ENCODE peak calls at places on chromosomes 12 and 14, in eight cellular contexts. J, R, K, H, P, B, C and G are unnamed samples.

GRCh38 chr14:68740798-68741480 is 51.9 kb downstream of the ZFP36L1 start:
- DNase-seq in H (no peak), C (no peak), J (no peak), P (no peak), R (no peak), B (no peak), K (no peak), G (no peak)

GRCh38 chr14:61334197-61334701 is 12.9 kb downstream of the PRKCH start:
- DNase-seq in P (no peak), B (no peak), J (no peak), K (peak), H (no peak), C (no peak), R (no peak), G (no peak)

GRCh38 chr12:53970451-53970850 is 2.5 kb upstream of the HOXC11 start:
- DNase-seq in P (no peak), R (no peak), H (no peak), B (no peak), C (no peak), K (no peak), J (no peak), G (no peak)

GRCh38 chr12:123597100-123597499 is 4.8 kb upstream of the DDX55 start:
- DNase-seq in R (no peak), K (no peak), H (no peak), J (no peak), C (no peak), B (no peak), P (no peak), G (no peak)

GRCh38 chr12:96121271-96121711 is 72.9 kb upstream of the ELK3 start:
- DNase-seq in B (no peak), R (peak), H (no peak), K (no peak), J (no peak), P (no peak), C (no peak), G (no peak)

GRCh38 chr12:125092872-125093680 is 27.8 kb downstream of the AACS start:
- DNase-seq in K (peak), J (no peak), B (peak), H (no peak), P (no peak), C (no peak), R (peak), G (peak)

GRCh38 chr14:76584271-76584702 is 177.0 kb upstream of the VASH1 start:
- DNase-seq in P (no peak), H (no peak), K (no peak), R (no peak), J (no peak), B (no peak), C (no peak), G (no peak)

GRCh38 chr14:105021656-105022275 is 883 bp upstream of the CDCA4 start:
- DNase-seq in H (no peak), P (no peak), R (peak), J (no peak), K (peak), B (peak), C (no peak), G (no peak)

GRCh38 chr12:52907092-52907810 is 2.4 kb upstream of the KRT8 start:
- DNase-seq in R (peak), K (no peak), C (no peak), B (peak), J (no peak), P (no peak), H (no peak), G (no peak)

GRCh38 chr14:101991336-101991735 is 27.0 kb downstream of the DYNC1H1 start:
- DNase-seq in R (no peak), H (no peak), B (no peak), K (no peak), J (no peak), P (no peak), C (no peak), G (no peak)
- H3K27ac ChIP-seq in R (no peak), H (no peak), B (no peak), K (no peak), J (no peak), P (no peak), C (no peak), G (no peak)

GRCh38 chr12:121715862-121716435 is 3.4 kb downstream of the TMEM120B start:
- DNase-seq in C (no peak), B (no peak), H (no peak), R (no peak), P (no peak), J (no peak), K (no peak), G (no peak)

GRCh38 chr12:121711925-121712461 is 559 bp upstream of the TMEM120B start:
- DNase-seq in P (no peak), J (no peak), B (peak), C (no peak), H (no peak), R (peak), K (peak), G (peak)

GRCh38 chr12:121713257-121714155 is 954 bp downstream of the TMEM120B start:
- DNase-seq in K (peak), J (no peak), C (no peak), H (peak), P (no peak), R (no peak), B (no peak), G (no peak)

GRCh38 chr12:121709478-121709890 is 3.1 kb upstream of the TMEM120B start:
- DNase-seq in R (peak), P (no peak), H (no peak), J (no peak), B (no peak), K (no peak), C (no peak), G (no peak)

GRCh38 chr12:121712462-121713256 is at the start of gene TMEM120B:
- DNase-seq in H (peak), R (peak), P (no peak), K (peak), J (peak), B (peak), C (peak), G (peak)
- H3K27ac ChIP-seq in H (peak), R (peak), P (peak), K (peak), J (peak), B (peak), C (peak), G (peak)

DNA sequence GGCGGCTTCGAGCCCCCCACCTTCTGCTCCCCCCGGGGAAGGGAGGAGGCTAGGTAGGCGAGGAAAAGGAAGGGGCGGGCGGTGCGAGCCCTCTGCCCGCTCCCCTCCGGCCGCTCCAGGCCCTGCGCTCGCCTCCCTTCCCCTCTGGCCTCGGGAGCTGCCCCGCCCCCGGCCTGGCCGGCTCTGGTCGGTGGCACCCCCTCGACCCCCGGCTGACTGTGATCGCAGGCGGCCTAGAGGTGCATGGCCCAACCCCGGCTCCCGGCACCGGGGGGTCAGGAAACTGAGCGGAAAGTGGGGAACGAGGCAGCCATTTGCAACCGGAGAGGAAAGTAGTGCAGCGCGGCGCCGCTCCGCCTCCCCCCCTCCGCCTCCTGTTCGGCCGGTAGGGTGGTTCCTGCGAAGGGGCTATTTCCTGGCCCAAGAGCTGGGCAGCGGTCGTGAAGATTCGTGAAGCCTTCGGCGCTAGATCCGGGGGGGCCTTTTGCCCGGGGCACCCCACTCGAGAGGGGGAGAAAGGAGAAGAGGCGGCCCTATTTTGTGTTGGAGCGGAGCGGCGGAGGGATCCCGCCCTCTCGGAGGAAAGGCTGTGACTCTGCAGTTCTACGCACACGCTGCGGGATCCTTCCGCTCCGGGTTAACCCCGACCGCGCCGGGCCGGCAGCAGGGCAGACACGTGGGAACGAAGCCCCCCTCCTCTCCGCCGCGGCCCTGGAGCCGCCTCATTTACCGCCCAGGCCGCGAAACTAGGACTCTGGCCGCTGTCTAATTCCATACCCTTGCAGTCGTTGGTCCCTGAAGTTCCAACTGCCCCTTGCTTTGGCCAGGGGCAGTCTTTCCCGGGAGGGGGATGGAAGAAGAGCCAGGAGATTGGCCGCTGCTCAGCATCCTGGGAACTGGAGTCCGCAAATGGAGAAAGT is at the start of gene KMT2D:
- DNase-seq in C (peak), R (peak), P (peak), H (peak), K (peak), B (peak), J (peak), G (peak)
- H3K27ac ChIP-seq in C (peak), R (peak), P (peak), H (peak), K (peak), B (peak), J (peak), G (peak)

DNA sequence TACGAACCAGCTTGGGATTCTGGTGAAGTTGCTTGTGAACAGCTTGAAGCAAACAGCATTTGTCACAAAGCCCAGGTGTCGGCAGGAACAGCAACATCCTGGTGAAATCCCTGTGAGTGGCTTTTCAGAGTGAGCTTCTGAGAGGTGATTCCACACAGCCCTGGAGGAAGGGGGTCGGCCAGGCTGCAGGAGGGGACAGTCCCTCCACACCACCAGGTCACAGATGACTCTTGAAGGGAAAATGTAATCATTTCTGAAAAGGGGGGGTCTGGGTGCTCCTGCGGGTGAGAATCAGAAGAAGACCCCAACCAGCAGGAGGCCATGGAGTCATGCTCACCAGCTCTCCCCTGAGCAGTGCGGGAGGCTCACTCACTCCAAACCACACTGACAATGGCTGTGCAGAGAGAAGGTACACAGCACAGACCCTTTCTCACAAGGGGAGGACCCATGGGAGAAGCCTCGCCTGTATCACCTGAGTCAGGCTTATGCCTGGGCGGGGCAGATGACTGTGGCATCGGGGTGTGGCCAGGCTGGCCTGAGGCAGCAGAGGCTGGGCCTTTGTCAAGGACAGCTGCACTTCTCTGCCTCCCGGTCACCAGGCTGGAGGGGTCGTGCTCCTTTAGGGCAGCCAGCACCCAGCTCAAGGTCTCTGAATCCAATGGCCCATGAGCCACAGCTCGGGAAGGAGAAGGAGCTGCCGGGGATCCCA is 14.4 kb downstream of the CHGA start:
- DNase-seq in P (no peak), H (no peak), K (no peak), J (no peak), R (no peak), B (no peak), C (no peak), G (no peak)
- H3K27ac ChIP-seq in P (no peak), H (no peak), K (no peak), J (no peak), R (no peak), B (no peak), C (no peak), G (no peak)

DNA sequence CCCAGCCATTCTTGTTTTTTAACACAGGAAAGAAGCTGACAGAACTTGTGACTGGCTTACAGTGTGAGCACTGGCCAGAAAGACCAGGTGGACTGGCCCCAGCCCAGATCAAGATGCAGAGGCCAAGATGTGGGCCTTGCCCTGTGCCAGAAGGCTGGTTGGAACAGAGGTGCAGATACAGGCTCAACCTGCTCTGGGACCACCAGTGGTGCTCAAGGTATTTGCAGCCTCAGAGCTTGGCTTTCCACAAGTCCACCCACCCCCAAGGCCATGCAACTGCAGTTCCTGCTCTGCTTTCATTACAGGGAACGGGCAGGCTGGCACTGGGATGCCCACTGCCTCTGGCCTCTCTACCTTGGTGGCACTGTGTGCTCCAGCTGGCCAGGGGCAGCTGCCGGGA is 23.3 kb downstream of the ZFC3H1 start:
- DNase-seq in R (no peak), P (no peak), H (no peak), B (peak), K (no peak), J (no peak), C (no peak), G (no peak)
- H3K27ac ChIP-seq in R (no peak), P (no peak), H (no peak), B (no peak), K (no peak), J (no peak), C (peak), G (no peak)

GRCh38 chr14:49950275-49951250 is 57.7 kb downstream of the ARF6 start:
- DNase-seq in P (no peak), R (no peak), K (no peak), B (peak), C (no peak), H (no peak), J (no peak), G (no peak)
- H3K27ac ChIP-seq in P (no peak), R (no peak), K (no peak), B (peak), C (no peak), H (no peak), J (no peak), G (no peak)

GRCh38 chr12:132505105-132505851 is 15.3 kb downstream of the FBRSL1 start:
- DNase-seq in B (no peak), K (no peak), R (no peak), C (no peak), J (no peak), P (no peak), H (no peak), G (no peak)

GRCh38 chr12:132505852-132506219 is 15.9 kb downstream of the FBRSL1 start:
- DNase-seq in C (no peak), J (no peak), P (no peak), R (no peak), K (no peak), B (no peak), H (no peak), G (no peak)

GRCh38 chr12:132506730-132507538 is 17.0 kb downstream of the FBRSL1 start:
- DNase-seq in P (peak), J (peak), B (peak), K (no peak), R (peak), H (peak), C (peak), G (peak)

GRCh38 chr12:132507656-132508055 is 17.7 kb downstream of the FBRSL1 start:
- DNase-seq in C (no peak), K (no peak), J (no peak), B (no peak), H (no peak), P (no peak), R (no peak), G (no peak)

GRCh38 chr12:132506328-132506727 is 16.4 kb downstream of the FBRSL1 start:
- DNase-seq in K (no peak), B (peak), H (no peak), C (no peak), J (no peak), R (no peak), P (no peak), G (no peak)
- H3K27ac ChIP-seq in K (no peak), B (peak), H (peak), C (peak), J (no peak), R (no peak), P (peak), G (peak)

GRCh38 chr14:90275820-90276219 is 19.5 kb downstream of the PSMC1 start:
- DNase-seq in C (no peak), R (peak), K (no peak), P (no peak), J (no peak), H (no peak), B (no peak), G (no peak)
- H3K27ac ChIP-seq in C (no peak), R (peak), K (no peak), P (no peak), J (no peak), H (peak), B (peak), G (no peak)